ENCODE peak calls at places on chromosome 3, in nine cellular contexts. P, T, E, V, R, O, H, J and K are unnamed samples.

GRCh38 chr3:107641572-107642307 is 119.0 kb downstream of the BBX start:
- DNase-seq in P (no peak), T (no peak), E (peak), V (no peak), R (no peak), O (no peak), H (no peak), J (peak), K (no peak)

GRCh38 chr3:14143271-14143605 is 18.4 kb downstream of the TMEM43 start:
- DNase-seq in P (no peak), T (no peak), E (peak), V (no peak), R (no peak), O (no peak), H (no peak), J (no peak), K (no peak)

GRCh38 chr3:72255191-72255590 is 470.2 kb upstream of the PROK2 start:
- DNase-seq in P (no peak), T (no peak), E (peak), V (no peak), R (no peak), O (no peak), H (no peak), J (no peak), K (no peak)

GRCh38 chr3:194062825-194063224 is 73.1 kb upstream of the HES1 start:
- DNase-seq in P (no peak), T (no peak), E (no peak), V (no peak), R (no peak), O (no peak), H (no peak), J (no peak), K (no peak)

GRCh38 chr3:164470471-164470870 is 607.8 kb downstream of the SI start:
- DNase-seq in P (no peak), T (no peak), E (no peak), V (no peak), R (no peak), O (no peak), H (no peak), J (no peak), K (no peak)

GRCh38 chr3:188760408-188760807 is 411.4 kb upstream of the TPRG1 start:
- DNase-seq in P (no peak), T (no peak), E (no peak), V (no peak), R (no peak), O (no peak), H (no peak), J (no peak), K (no peak)

GRCh38 chr3:133016838-133017309 is 21.3 kb upstream of the TMEM108 start:
- DNase-seq in P (no peak), T (no peak), E (no peak), V (no peak), R (no peak), O (no peak), H (no peak), J (no peak), K (no peak)

GRCh38 chr3:99648496-99648895 is 10.1 kb downstream of the COL8A1 start:
- DNase-seq in P (no peak), T (no peak), E (no peak), V (no peak), R (no peak), O (no peak), H (no peak), J (no peak), K (no peak)

GRCh38 chr3:120506828-120507774 is 56.3 kb upstream of the FSTL1 start:
- DNase-seq in P (peak), T (no peak), E (peak), V (no peak), R (no peak), O (peak), H (peak), J (peak), K (peak)

GRCh38 chr3:171967137-171967783 is 72.1 kb upstream of the FNDC3B start:
- DNase-seq in P (no peak), T (no peak), E (peak), V (no peak), R (no peak), O (peak), H (peak), J (peak), K (peak)

GRCh38 chr3:190120161-190121060 is at the start of gene P3H2:
- DNase-seq in P (peak), T (no peak), E (peak), V (peak), R (peak), O (peak), H (peak), J (peak), K (peak)

GRCh38 chr3:28972921-28973320 is 307.9 kb upstream of the RBMS3 start:
- DNase-seq in P (no peak), T (no peak), E (no peak), V (no peak), R (no peak), O (peak), H (no peak), J (no peak), K (no peak)

GRCh38 chr3:135393898-135394525 is 571.5 kb upstream of the PPP2R3A start:
- DNase-seq in P (no peak), T (no peak), E (no peak), V (no peak), R (no peak), O (no peak), H (no peak), J (no peak), K (no peak)

GRCh38 chr3:43970351-43970750 is 271.3 kb upstream of the TOPAZ1 start:
- DNase-seq in P (no peak), T (no peak), E (no peak), V (no peak), R (no peak), O (no peak), H (no peak), J (no peak), K (no peak)

GRCh38 chr3:196501316-196502064 is 2.1 kb downstream of the RNF168 start:
- DNase-seq in P (no peak), T (no peak), E (no peak), V (no peak), R (no peak), O (peak), H (no peak), J (no peak), K (peak)

GRCh38 chr3:30368978-30369377 is 237.4 kb upstream of the TGFBR2 start:
- DNase-seq in P (no peak), T (no peak), E (peak), V (no peak), R (no peak), O (no peak), H (no peak), J (no peak), K (no peak)

GRCh38 chr3:107106316-107106715 is 270.9 kb upstream of the CCDC54 start:
- DNase-seq in P (no peak), T (no peak), E (no peak), V (no peak), R (no peak), O (peak), H (peak), J (peak), K (no peak)

GRCh38 chr3:72174043-72174442 is 389.1 kb upstream of the PROK2 start:
- DNase-seq in P (no peak), T (no peak), E (peak), V (no peak), R (no peak), O (no peak), H (no peak), J (no peak), K (no peak)

GRCh38 chr3:15038306-15038705 is 26.8 kb downstream of the MRPS25 start:
- DNase-seq in P (no peak), T (no peak), E (no peak), V (no peak), R (peak), O (no peak), H (no peak), J (no peak), K (no peak)

GRCh38 chr3:141877911-141878310 is 1.5 kb downstream of the ATP1B3 start:
- DNase-seq in P (no peak), T (no peak), E (peak), V (no peak), R (no peak), O (peak), H (no peak), J (no peak), K (no peak)

GRCh38 chr3:178849220-178849910 is 222.2 kb downstream of the ZMAT3 start:
- DNase-seq in P (no peak), T (no peak), E (no peak), V (no peak), R (no peak), O (no peak), H (no peak), J (no peak), K (no peak)

GRCh38 chr3:17800232-17800631 is 57.8 kb upstream of the TBC1D5 start:
- DNase-seq in P (no peak), T (no peak), E (no peak), V (no peak), R (no peak), O (peak), H (no peak), J (peak), K (peak)

GRCh38 chr3:197501879-197502620 is 53.7 kb downstream of the BDH1 start:
- DNase-seq in P (peak), T (no peak), E (peak), V (no peak), R (no peak), O (peak), H (no peak), J (no peak), K (peak)

GRCh38 chr3:11282250-11283125 is 10.3 kb downstream of the ATG7 start:
- DNase-seq in P (no peak), T (no peak), E (no peak), V (no peak), R (no peak), O (no peak), H (no peak), J (no peak), K (no peak)

GRCh38 chr3:151226088-151226563 is 23.1 kb upstream of the GPR171 start:
- DNase-seq in P (no peak), T (no peak), E (peak), V (no peak), R (no peak), O (peak), H (peak), J (peak), K (peak)

GRCh38 chr3:61830111-61830400 is 268.7 kb downstream of the PTPRG start:
- DNase-seq in P (no peak), T (no peak), E (no peak), V (no peak), R (no peak), O (no peak), H (no peak), J (no peak), K (no peak)

GRCh38 chr3:49618412-49618811 is 55.7 kb upstream of the APEH start:
- DNase-seq in P (no peak), T (no peak), E (no peak), V (no peak), R (no peak), O (no peak), H (no peak), J (no peak), K (no peak)

GRCh38 chr3:181298421-181298820 is 308.9 kb upstream of the DNAJC19 start:
- DNase-seq in P (no peak), T (no peak), E (no peak), V (no peak), R (no peak), O (no peak), H (no peak), J (no peak), K (no peak)

GRCh38 chr3:98326945-98327344 is 26.7 kb upstream of the OR5K4 start:
- DNase-seq in P (no peak), T (no peak), E (no peak), V (no peak), R (no peak), O (no peak), H (no peak), J (no peak), K (no peak)

GRCh38 chr3:47643092-47643491 is 64.4 kb upstream of the CSPG5 start:
- DNase-seq in P (no peak), T (no peak), E (no peak), V (no peak), R (no peak), O (no peak), H (no peak), J (no peak), K (no peak)

GRCh38 chr3:17302774-17303173 is 418.0 kb downstream of the PLCL2 start:
- DNase-seq in P (no peak), T (no peak), E (no peak), V (no peak), R (no peak), O (no peak), H (no peak), J (no peak), K (peak)

GRCh38 chr3:120450261-120450913 is 405 bp downstream of the FSTL1 start:
- DNase-seq in P (peak), T (no peak), E (peak), V (peak), R (no peak), O (peak), H (no peak), J (no peak), K (peak)

GRCh38 chr3:38458796-38459498 is 5.3 kb downstream of the ACVR2B start:
- DNase-seq in P (no peak), T (no peak), E (no peak), V (no peak), R (no peak), O (peak), H (no peak), J (peak), K (peak)

GRCh38 chr3:45055032-45055410 is 28.9 kb downstream of the CLEC3B start:
- DNase-seq in P (no peak), T (no peak), E (peak), V (no peak), R (no peak), O (peak), H (no peak), J (no peak), K (no peak)

GRCh38 chr3:185658504-185658912 is 72.4 kb downstream of the SENP2 start:
- DNase-seq in P (no peak), T (no peak), E (peak), V (no peak), R (no peak), O (peak), H (no peak), J (peak), K (peak)

GRCh38 chr3:39132096-39133092 is 21.0 kb downstream of the CSRNP1 start:
- DNase-seq in P (no peak), T (no peak), E (no peak), V (no peak), R (no peak), O (no peak), H (no peak), J (no peak), K (no peak)

GRCh38 chr3:65901236-65901635 is 137.5 kb downstream of the MAGI1 start:
- DNase-seq in P (no peak), T (no peak), E (peak), V (no peak), R (no peak), O (no peak), H (no peak), J (no peak), K (no peak)

GRCh38 chr3:4332991-4333390 is 29.8 kb downstream of the SETMAR start:
- DNase-seq in P (no peak), T (no peak), E (no peak), V (no peak), R (no peak), O (no peak), H (no peak), J (no peak), K (no peak)

GRCh38 chr3:42264399-42265058 is 1.5 kb downstream of the CCK start:
- DNase-seq in P (peak), T (no peak), E (peak), V (no peak), R (no peak), O (peak), H (no peak), J (no peak), K (peak)